ENCODE peak calls at places on chromosomes 12 and 14, in eight cellular contexts. One of them, this sample, is unnamed.

GRCh38 chr14:72128629-72129028 is 196.4 kb downstream of the RGS6 start:
- DNase-seq in HCT116: no peak
- DNase-seq in heart left ventricle: no peak
- DNase-seq in breast epithelium: no peak
- DNase-seq in adrenal gland: no peak
- DNase-seq in Peyer's patch: no peak
- DNase-seq in spleen: no peak
- DNase-seq in body of pancreas: no peak
- DNase-seq in this sample: no peak

GRCh38 chr12:16506394-16506793 is 99.6 kb downstream of the LMO3 start:
- DNase-seq in HCT116: no peak
- DNase-seq in heart left ventricle: no peak
- DNase-seq in breast epithelium: no peak
- DNase-seq in adrenal gland: no peak
- DNase-seq in Peyer's patch: no peak
- DNase-seq in spleen: no peak
- DNase-seq in body of pancreas: no peak
- DNase-seq in this sample: no peak

GRCh38 chr14:67251573-67252226 is 10.5 kb downstream of the PALS1 start:
- DNase-seq in HCT116: no peak
- DNase-seq in heart left ventricle: no peak
- DNase-seq in breast epithelium: no peak
- DNase-seq in adrenal gland: no peak
- DNase-seq in Peyer's patch: no peak
- DNase-seq in spleen: no peak
- DNase-seq in body of pancreas: no peak
- DNase-seq in this sample: no peak

GRCh38 chr14:99412122-99413061 is 68.3 kb downstream of the SETD3 start:
- DNase-seq in HCT116: no peak
- DNase-seq in heart left ventricle: no peak
- DNase-seq in breast epithelium: no peak
- DNase-seq in adrenal gland: no peak
- DNase-seq in Peyer's patch: no peak
- DNase-seq in spleen: no peak
- DNase-seq in body of pancreas: peak
- DNase-seq in this sample: no peak

GRCh38 chr14:104135121-104135903 is 3.1 kb upstream of the KIF26A start:
- DNase-seq in HCT116: no peak
- DNase-seq in heart left ventricle: peak
- DNase-seq in breast epithelium: no peak
- DNase-seq in adrenal gland: no peak
- DNase-seq in Peyer's patch: peak
- DNase-seq in spleen: peak
- DNase-seq in body of pancreas: no peak
- DNase-seq in this sample: peak

GRCh38 chr14:54567634-54568561 is 970 bp downstream of the SAMD4A start:
- DNase-seq in HCT116: no peak
- DNase-seq in heart left ventricle: peak
- DNase-seq in breast epithelium: no peak
- DNase-seq in adrenal gland: peak
- DNase-seq in Peyer's patch: peak
- DNase-seq in spleen: peak
- DNase-seq in body of pancreas: peak
- DNase-seq in this sample: peak

GRCh38 chr14:65101631-65102440 is 481 bp downstream of the MAX start:
- DNase-seq in HCT116: no peak
- DNase-seq in heart left ventricle: peak
- DNase-seq in breast epithelium: no peak
- DNase-seq in adrenal gland: peak
- DNase-seq in Peyer's patch: peak
- DNase-seq in spleen: peak
- DNase-seq in body of pancreas: no peak
- DNase-seq in this sample: peak

GRCh38 chr12:110917467-110917866 is 2.9 kb downstream of the MYL2 start:
- DNase-seq in HCT116: peak
- DNase-seq in heart left ventricle: no peak
- DNase-seq in breast epithelium: no peak
- DNase-seq in adrenal gland: no peak
- DNase-seq in Peyer's patch: no peak
- DNase-seq in spleen: no peak
- DNase-seq in body of pancreas: no peak
- DNase-seq in this sample: no peak

GRCh38 chr14:45972416-45972815 is 679.2 kb downstream of the RPL10L start:
- DNase-seq in HCT116: no peak
- DNase-seq in heart left ventricle: no peak
- DNase-seq in breast epithelium: no peak
- DNase-seq in adrenal gland: no peak
- DNase-seq in Peyer's patch: no peak
- DNase-seq in spleen: no peak
- DNase-seq in body of pancreas: no peak
- DNase-seq in this sample: no peak

GRCh38 chr14:83463500-83464098 is 1929.9 kb upstream of the SEL1L start:
- DNase-seq in HCT116: no peak
- DNase-seq in heart left ventricle: no peak
- DNase-seq in breast epithelium: no peak
- DNase-seq in adrenal gland: no peak
- DNase-seq in Peyer's patch: no peak
- DNase-seq in spleen: no peak
- DNase-seq in body of pancreas: peak
- DNase-seq in this sample: peak

GRCh38 chr14:96084796-96085195 is 45.6 kb downstream of the C14orf132 start:
- DNase-seq in HCT116: no peak
- DNase-seq in heart left ventricle: no peak
- DNase-seq in breast epithelium: peak
- DNase-seq in adrenal gland: no peak
- DNase-seq in Peyer's patch: no peak
- DNase-seq in spleen: peak
- DNase-seq in body of pancreas: no peak
- DNase-seq in this sample: peak

GRCh38 chr14:87063181-87063580 is 929.8 kb downstream of the GALC start:
- DNase-seq in HCT116: no peak
- DNase-seq in heart left ventricle: no peak
- DNase-seq in breast epithelium: no peak
- DNase-seq in adrenal gland: no peak
- DNase-seq in Peyer's patch: no peak
- DNase-seq in spleen: no peak
- DNase-seq in body of pancreas: no peak
- DNase-seq in this sample: no peak

DNA sequence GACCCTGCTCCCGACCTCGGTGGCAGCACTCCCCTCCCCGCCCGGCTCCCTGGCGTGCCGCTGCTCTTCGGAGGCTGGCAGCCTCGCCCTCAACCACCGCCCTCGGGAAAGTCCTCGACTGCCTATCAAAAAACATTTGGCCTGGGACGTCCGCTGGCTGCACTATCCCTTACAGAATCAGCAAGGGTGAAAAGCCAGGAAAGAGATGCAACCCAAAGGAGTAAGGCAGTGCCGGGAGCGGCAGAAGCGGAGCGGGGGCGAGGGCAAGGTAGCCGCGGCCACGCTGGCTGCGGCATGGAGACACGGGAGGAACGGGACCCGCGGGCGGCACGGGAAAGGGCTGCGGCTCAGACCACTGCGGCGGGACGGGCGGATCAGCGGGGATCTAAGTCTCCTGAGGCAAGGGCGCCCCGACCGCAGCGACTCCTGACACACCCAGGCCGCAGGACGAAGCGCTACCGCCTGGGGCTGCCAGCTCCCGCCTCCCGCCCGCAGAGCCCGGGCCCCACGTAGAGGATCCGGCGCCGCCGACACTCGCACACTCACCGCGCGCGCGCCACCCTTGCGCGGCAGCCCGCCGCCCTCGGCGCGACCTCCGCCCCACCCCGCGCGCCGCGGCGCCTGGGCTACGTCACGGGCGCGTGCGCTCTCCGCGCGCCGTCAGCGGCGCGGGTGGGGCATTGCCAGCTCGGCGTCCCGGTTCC is at the start of the genes BBOF1 and ENTPD5:
- DNase-seq in HCT116: peak
- DNase-seq in heart left ventricle: peak
- DNase-seq in breast epithelium: peak
- DNase-seq in adrenal gland: peak
- DNase-seq in Peyer's patch: peak
- DNase-seq in spleen: peak
- DNase-seq in body of pancreas: peak
- DNase-seq in this sample: peak
- TF ChIP-seq POLR2A in HCT116: peak
- TF ChIP-seq POLR2A in heart left ventricle: peak
- TF ChIP-seq POLR2A in breast epithelium: peak
- TF ChIP-seq POLR2A in adrenal gland: peak
- TF ChIP-seq POLR2A in Peyer's patch: peak
- TF ChIP-seq POLR2A in spleen: peak
- TF ChIP-seq POLR2A in body of pancreas: peak
- TF ChIP-seq POLR2A in this sample: peak

DNA sequence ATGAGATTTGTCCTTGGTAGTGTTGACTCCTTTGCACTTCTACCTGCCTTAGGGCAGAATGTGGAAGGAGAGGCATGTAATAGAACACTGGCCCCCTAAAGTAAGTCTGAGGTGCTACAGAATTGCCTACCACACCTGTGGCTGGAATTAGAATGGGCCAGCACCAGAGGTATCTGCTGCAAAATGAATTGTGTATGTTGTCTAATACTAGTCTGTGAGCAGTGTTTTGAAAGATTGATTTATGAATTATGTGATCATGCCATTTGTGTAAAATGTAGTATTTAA is 5.7 kb upstream of the STYX start:
- DNase-seq in HCT116: no peak
- DNase-seq in heart left ventricle: no peak
- DNase-seq in breast epithelium: no peak
- DNase-seq in adrenal gland: no peak
- DNase-seq in Peyer's patch: no peak
- DNase-seq in spleen: no peak
- DNase-seq in body of pancreas: no peak
- DNase-seq in this sample: no peak
- H3K27ac ChIP-seq in HCT116: no peak
- H3K27ac ChIP-seq in heart left ventricle: no peak
- H3K27ac ChIP-seq in breast epithelium: no peak
- H3K27ac ChIP-seq in adrenal gland: no peak
- H3K27ac ChIP-seq in Peyer's patch: no peak
- H3K27ac ChIP-seq in spleen: no peak
- H3K27ac ChIP-seq in body of pancreas: no peak
- H3K27ac ChIP-seq in this sample: no peak

GRCh38 chr12:9388379-9388778 is 180.2 kb upstream of the PZP start:
- DNase-seq in HCT116: no peak
- DNase-seq in heart left ventricle: no peak
- DNase-seq in breast epithelium: no peak
- DNase-seq in adrenal gland: no peak
- DNase-seq in Peyer's patch: no peak
- DNase-seq in spleen: no peak
- DNase-seq in body of pancreas: no peak
- DNase-seq in this sample: no peak

GRCh38 chr12:9389796-9390195 is 181.6 kb upstream of the PZP start:
- DNase-seq in HCT116: no peak
- DNase-seq in heart left ventricle: no peak
- DNase-seq in breast epithelium: no peak
- DNase-seq in adrenal gland: no peak
- DNase-seq in Peyer's patch: no peak
- DNase-seq in spleen: no peak
- DNase-seq in body of pancreas: no peak
- DNase-seq in this sample: no peak

GRCh38 chr12:9391751-9392240 is 183.6 kb upstream of the PZP start:
- DNase-seq in HCT116: no peak
- DNase-seq in heart left ventricle: no peak
- DNase-seq in breast epithelium: no peak
- DNase-seq in adrenal gland: no peak
- DNase-seq in Peyer's patch: no peak
- DNase-seq in spleen: no peak
- DNase-seq in body of pancreas: no peak
- DNase-seq in this sample: no peak

GRCh38 chr12:9390761-9391160 is 182.6 kb upstream of the PZP start:
- DNase-seq in HCT116: no peak
- DNase-seq in heart left ventricle: no peak
- DNase-seq in breast epithelium: no peak
- DNase-seq in adrenal gland: no peak
- DNase-seq in Peyer's patch: no peak
- DNase-seq in spleen: no peak
- DNase-seq in body of pancreas: no peak
- DNase-seq in this sample: no peak

GRCh38 chr12:9392842-9393241 is 184.6 kb upstream of the PZP start:
- DNase-seq in HCT116: no peak
- DNase-seq in heart left ventricle: no peak
- DNase-seq in breast epithelium: no peak
- DNase-seq in adrenal gland: no peak
- DNase-seq in Peyer's patch: no peak
- DNase-seq in spleen: no peak
- DNase-seq in body of pancreas: no peak
- DNase-seq in this sample: no peak
- TF ChIP-seq POLR2A in HCT116: no peak
- TF ChIP-seq POLR2A in heart left ventricle: no peak
- TF ChIP-seq POLR2A in breast epithelium: no peak
- TF ChIP-seq POLR2A in adrenal gland: no peak
- TF ChIP-seq POLR2A in Peyer's patch: no peak
- TF ChIP-seq POLR2A in spleen: no peak
- TF ChIP-seq POLR2A in body of pancreas: no peak
- TF ChIP-seq POLR2A in this sample: no peak

DNA sequence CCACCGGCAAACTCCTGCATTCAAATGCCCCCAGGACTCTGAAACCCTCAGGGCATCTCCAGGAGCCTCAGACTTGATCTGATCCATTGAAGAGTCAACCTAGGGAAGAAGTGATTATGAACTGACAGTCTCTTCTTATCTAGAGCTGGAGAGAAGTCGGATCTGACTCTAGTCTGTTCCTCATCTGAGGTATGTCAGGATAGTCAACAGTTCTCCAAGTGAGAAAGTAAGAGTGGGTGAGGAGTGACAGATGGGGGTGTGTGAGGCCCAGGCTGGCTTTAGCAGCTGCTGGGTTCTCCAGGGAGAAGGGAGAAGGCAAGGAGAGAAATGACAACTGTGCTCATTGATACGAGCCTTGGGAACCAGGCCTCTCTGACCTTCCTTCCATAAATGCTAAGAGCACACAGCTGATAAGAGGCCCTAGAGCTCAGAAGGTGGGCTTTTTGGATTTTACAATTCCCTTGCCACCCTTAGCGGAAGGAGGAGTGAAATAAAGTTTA is 53.3 kb downstream of the IRAK3 start:
- DNase-seq in HCT116: no peak
- DNase-seq in heart left ventricle: no peak
- DNase-seq in breast epithelium: no peak
- DNase-seq in adrenal gland: no peak
- DNase-seq in Peyer's patch: no peak
- DNase-seq in spleen: no peak
- DNase-seq in body of pancreas: no peak
- DNase-seq in this sample: no peak
- H3K27ac ChIP-seq in HCT116: no peak
- H3K27ac ChIP-seq in heart left ventricle: no peak
- H3K27ac ChIP-seq in breast epithelium: no peak
- H3K27ac ChIP-seq in adrenal gland: peak
- H3K27ac ChIP-seq in Peyer's patch: no peak
- H3K27ac ChIP-seq in spleen: peak
- H3K27ac ChIP-seq in body of pancreas: no peak
- H3K27ac ChIP-seq in this sample: peak

This sample was measured in upper lobe of left lung.